ENCODE peak calls at places on chromosomes 3 and 15, in six cellular contexts. K, N, O, G, U and C are unnamed samples.

GRCh38 chr3:185711255-185711870 is 113.5 kb downstream of the IGF2BP2 start:
- DNase-seq in K (no peak), N (no peak), O (no peak), G (no peak), U (peak), C (no peak)

GRCh38 chr3:151198849-151199248 is 4.2 kb downstream of the GPR171 start:
- DNase-seq in K (no peak), N (no peak), O (no peak), G (no peak), U (no peak), C (no peak)

GRCh38 chr3:13072239-13073041 is 789 bp downstream of the IQSEC1 start:
- DNase-seq in K (no peak), N (no peak), O (no peak), G (peak), U (no peak), C (no peak)

GRCh38 chr3:60756231-60756630 is 495.0 kb downstream of the FHIT start:
- DNase-seq in K (no peak), N (no peak), O (no peak), G (no peak), U (no peak), C (no peak)

GRCh38 chr15:53976844-53977392 is 1.3 kb upstream of the UNC13C start:
- DNase-seq in K (no peak), N (no peak), O (peak), G (peak), U (no peak), C (no peak)

GRCh38 chr3:124607163-124607562 is 123.1 kb upstream of the UMPS start:
- DNase-seq in K (no peak), N (no peak), O (peak), G (no peak), U (peak), C (no peak)

GRCh38 chr3:86547697-86548096 is 443.3 kb downstream of the VGLL3 start:
- DNase-seq in K (no peak), N (no peak), O (no peak), G (peak), U (no peak), C (no peak)

GRCh38 chr15:90340345-90340744 is 11.7 kb upstream of the ZNF774 start:
- DNase-seq in K (peak), N (no peak), O (peak), G (peak), U (no peak), C (peak)

GRCh38 chr3:76990606-76991005 is 49.3 kb upstream of the ROBO2 start:
- DNase-seq in K (no peak), N (no peak), O (no peak), G (no peak), U (no peak), C (no peak)

DNA sequence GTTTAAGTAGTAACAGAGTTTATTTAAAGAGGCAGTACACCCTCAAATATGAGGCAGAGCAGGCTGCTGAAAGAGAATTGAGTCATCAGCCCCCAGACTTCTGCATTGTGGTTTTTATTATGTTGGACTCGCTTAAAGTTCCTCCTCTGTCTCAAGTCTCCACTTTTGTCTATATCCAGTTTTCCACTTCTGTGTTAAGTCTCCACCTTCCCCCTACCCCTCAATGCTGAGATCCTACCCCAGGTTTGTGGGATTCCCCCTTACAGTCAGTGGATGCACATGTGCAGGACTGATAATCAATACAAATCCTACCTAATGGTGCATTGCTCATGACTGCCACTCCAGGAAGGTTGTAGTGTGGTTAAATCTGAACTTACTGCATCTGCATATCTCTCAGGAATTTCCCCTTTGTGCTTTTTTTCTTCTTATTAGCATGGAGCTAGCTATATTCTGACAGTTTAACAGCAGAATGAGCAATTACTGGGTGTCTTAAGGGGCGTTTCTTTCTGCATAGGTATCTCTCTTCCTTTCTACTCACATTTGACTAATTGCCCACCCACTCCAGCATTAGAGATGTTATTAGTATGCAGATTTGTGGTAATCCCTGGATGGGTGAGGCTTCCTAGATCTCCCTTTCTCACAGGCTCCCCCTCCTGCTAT is 11.9 kb upstream of the CD200R1L start:
- DNase-seq in K (peak), N (no peak), O (no peak), G (no peak), U (no peak), C (no peak)
- TF ChIP-seq JUN in K (no peak), N (no peak), O (no peak), G (no peak), U (no peak), C (no peak)

GRCh38 chr3:166556955-166557354 is 719.7 kb upstream of the BCHE start:
- DNase-seq in K (no peak), N (no peak), O (no peak), G (no peak), U (no peak), C (no peak)

GRCh38 chr3:166554006-166554405 is 716.8 kb upstream of the BCHE start:
- DNase-seq in K (no peak), N (no peak), O (no peak), G (no peak), U (no peak), C (no peak)
- TF ChIP-seq MAX in K (no peak), N (no peak), O (no peak), G (no peak), U (no peak), C (no peak)

GRCh38 chr3:11985866-11986265 is 18.3 kb upstream of the SYN2 start:
- DNase-seq in K (no peak), N (no peak), O (no peak), G (no peak), U (no peak), C (no peak)

GRCh38 chr3:11989383-11990050 is 14.7 kb upstream of the SYN2 start:
- DNase-seq in K (peak), N (no peak), O (no peak), G (no peak), U (no peak), C (no peak)

GRCh38 chr3:11995061-11995460 is 9.1 kb upstream of the SYN2 start:
- DNase-seq in K (no peak), N (no peak), O (no peak), G (peak), U (no peak), C (peak)

GRCh38 chr3:11996500-11996899 is 7.7 kb upstream of the SYN2 start:
- DNase-seq in K (no peak), N (no peak), O (no peak), G (no peak), U (no peak), C (no peak)

DNA sequence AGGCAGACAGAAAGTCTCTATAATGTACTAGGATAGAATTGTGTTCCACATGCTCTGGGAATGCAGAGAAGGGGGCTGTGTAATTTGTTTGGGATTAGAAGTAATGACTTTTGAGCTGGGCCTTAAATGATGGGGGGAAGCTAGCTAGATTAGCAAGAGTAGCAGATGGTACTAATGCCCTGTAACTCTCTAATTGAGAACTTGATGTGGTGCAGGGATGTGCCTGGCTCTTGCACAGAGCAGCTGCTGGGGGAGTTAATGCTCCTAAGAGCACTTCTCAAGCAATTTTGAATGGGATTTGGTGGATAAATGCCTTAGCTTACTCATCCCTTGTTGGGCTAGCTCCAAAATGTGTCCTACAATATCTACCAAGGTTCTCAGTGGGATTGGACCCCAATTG is 12.4 kb upstream of the SYN2 start:
- DNase-seq in K (no peak), N (no peak), O (no peak), G (no peak), U (no peak), C (no peak)
- TF ChIP-seq JUN in K (no peak), N (no peak), O (no peak), G (no peak), U (no peak), C (no peak)

DNA sequence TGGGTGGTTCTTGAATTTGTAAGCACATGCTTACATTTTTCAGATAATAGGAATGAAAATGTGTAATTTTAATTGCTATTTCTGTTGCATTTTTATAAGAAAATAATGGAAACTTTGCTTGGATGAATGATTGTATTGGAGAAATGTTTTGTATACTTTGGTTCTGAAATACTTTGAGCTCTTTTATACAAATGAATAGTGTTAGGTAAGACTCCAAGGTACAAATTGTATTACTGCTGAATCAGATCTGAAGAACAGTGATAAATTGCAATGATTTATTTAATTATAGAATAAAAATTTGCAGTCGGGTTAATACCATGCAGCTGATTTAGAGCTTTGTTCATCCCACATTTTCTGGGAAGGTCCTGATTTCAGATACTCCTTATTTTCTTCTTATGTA is 41.5 kb downstream of the UBE2E2 start:
- DNase-seq in K (no peak), N (no peak), O (no peak), G (no peak), U (no peak), C (no peak)
- TF ChIP-seq MAX in K (no peak), N (no peak), O (no peak), G (no peak), U (no peak), C (no peak)

DNA sequence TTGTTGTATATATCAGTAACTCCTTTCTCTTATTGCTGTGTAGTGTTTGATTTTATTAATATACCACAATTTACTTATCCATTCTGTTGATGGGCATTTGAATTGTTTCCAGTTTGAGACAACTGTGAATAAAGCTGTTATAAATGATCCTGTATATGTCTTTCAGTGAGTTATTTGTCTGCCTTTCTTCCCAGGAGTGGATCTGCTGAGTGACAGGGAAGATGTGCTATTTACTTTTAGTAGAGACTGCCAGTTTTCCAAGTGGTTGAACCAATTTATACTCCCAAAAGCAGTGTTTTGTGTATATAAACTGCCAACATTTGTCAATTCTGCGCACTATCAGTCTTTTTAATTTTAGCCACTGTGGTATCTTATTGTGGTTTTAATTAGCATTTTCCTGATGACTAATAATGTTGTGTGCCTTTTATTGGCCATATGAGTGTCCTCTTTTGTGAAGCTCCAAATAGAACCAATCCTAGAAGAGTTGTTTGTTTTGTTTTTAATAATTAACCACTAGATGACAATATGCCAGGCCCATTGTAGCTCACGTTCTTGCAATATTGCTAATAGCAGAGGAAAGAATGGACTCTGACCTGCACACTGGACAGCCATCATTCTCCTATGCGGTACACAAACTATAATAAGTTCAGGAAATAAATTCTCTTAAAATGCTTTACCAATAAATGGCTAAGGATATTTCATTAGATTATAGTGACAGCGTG is 25.3 kb downstream of the TRANK1 start:
- DNase-seq in K (no peak), N (peak), O (peak), G (no peak), U (no peak), C (no peak)
- TF ChIP-seq JUN in K (no peak), N (no peak), O (no peak), G (no peak), U (no peak), C (no peak)

GRCh38 chr3:126465928-126466564 is 9.6 kb downstream of the ZXDC start:
- DNase-seq in K (no peak), N (no peak), O (no peak), G (peak), U (no peak), C (no peak)
- TF ChIP-seq MAX in K (no peak), N (no peak), O (no peak), G (no peak), U (no peak), C (no peak)